ENCODE peak calls at places on chromosomes 4 and X, in four cellular contexts. C, Q, B and A are unnamed samples.

GRCh38 chr4:16707874-16708273 is 190.6 kb downstream of the LDB2 start:
- DNase-seq in C (peak), Q (no peak), B (no peak), A (no peak)

GRCh38 chr4:141350122-141350904 is 129.6 kb downstream of the ZNF330 start:
- DNase-seq in C (peak), Q (no peak), B (no peak), A (peak)

GRCh38 chrX:119604778-119605177 is 1.4 kb downstream of the NKRF start:
- DNase-seq in C (no peak), Q (no peak), B (no peak), A (no peak)

GRCh38 chrX:110146521-110146920 is 143.6 kb downstream of the TMEM164 start:
- DNase-seq in C (no peak), Q (no peak), B (no peak), A (peak)

GRCh38 chr4:114494257-114494803 is 104.3 kb upstream of the UGT8 start:
- DNase-seq in C (no peak), Q (no peak), B (no peak), A (no peak)

GRCh38 chrX:153055827-153056748 is at the start of gene PNMA3:
- DNase-seq in C (no peak), Q (no peak), B (no peak), A (no peak)

GRCh38 chrX:100447563-100448397 is 37.7 kb upstream of the PCDH19 start:
- DNase-seq in C (no peak), Q (no peak), B (peak), A (peak)

GRCh38 chrX:149521438-149521837 is 16.3 kb upstream of the IDS start:
- DNase-seq in C (no peak), Q (no peak), B (no peak), A (no peak)

GRCh38 chr4:89347363-89347762 is 39.8 kb upstream of the GPRIN3 start:
- DNase-seq in C (no peak), Q (no peak), B (no peak), A (no peak)

GRCh38 chr4:101604976-101605375 is 185.6 kb upstream of the BANK1 start:
- DNase-seq in C (no peak), Q (no peak), B (no peak), A (no peak)

GRCh38 chrX:4550018-4550417 is 836.6 kb upstream of the PRKX start:
- DNase-seq in C (no peak), Q (no peak), B (no peak), A (peak)

GRCh38 chr4:153013202-153013988 is 77.3 kb downstream of the FHDC1 start:
- DNase-seq in C (no peak), Q (no peak), B (no peak), A (no peak)

GRCh38 chr4:41569957-41570356 is 32.0 kb downstream of the LIMCH1 start:
- DNase-seq in C (no peak), Q (no peak), B (peak), A (no peak)

GRCh38 chrX:7242613-7243012 is 94.7 kb upstream of the PUDP start:
- DNase-seq in C (no peak), Q (no peak), B (no peak), A (no peak)

GRCh38 chr4:79247695-79248394 is 78.0 kb downstream of the NAA11 start:
- DNase-seq in C (no peak), Q (no peak), B (no peak), A (no peak)

GRCh38 chr4:73998040-73999011 is at the start of gene CXCL5:
- DNase-seq in C (no peak), Q (no peak), B (peak), A (no peak)

GRCh38 chr4:125760956-125761355 is 446.2 kb downstream of the FAT4 start:
- DNase-seq in C (no peak), Q (no peak), B (no peak), A (no peak)

GRCh38 chr4:39976141-39976944 is 1.4 kb downstream of the PDS5A start:
- DNase-seq in C (peak), Q (peak), B (peak), A (peak)

GRCh38 chrX:24412637-24413363 is 52.3 kb upstream of the PDK3 start:
- DNase-seq in C (no peak), Q (no peak), B (no peak), A (no peak)

GRCh38 chrX:40471965-40472648 is 108.7 kb upstream of the ATP6AP2 start:
- DNase-seq in C (peak), Q (no peak), B (no peak), A (peak)

GRCh38 chr4:139559692-139560091 is 3.7 kb upstream of the SETD7 start:
- DNase-seq in C (no peak), Q (no peak), B (no peak), A (no peak)

GRCh38 chr4:75030649-75031235 is 97.8 kb downstream of the PARM1 start:
- DNase-seq in C (no peak), Q (no peak), B (no peak), A (no peak)

GRCh38 chr4:26322349-26322748 is 1.5 kb downstream of the RBPJ start:
- DNase-seq in C (no peak), Q (no peak), B (no peak), A (no peak)

GRCh38 chr4:38132140-38132673 is 172.0 kb downstream of the PTTG2 start:
- DNase-seq in C (peak), Q (peak), B (no peak), A (peak)

GRCh38 chr4:181896609-181897008 is 346.6 kb upstream of the TENM3 start:
- DNase-seq in C (no peak), Q (no peak), B (no peak), A (no peak)

GRCh38 chr4:85475631-85476233 is 782 bp downstream of the ARHGAP24 start:
- DNase-seq in C (no peak), Q (no peak), B (peak), A (no peak)

GRCh38 chrX:56765816-56766553 is 36.9 kb downstream of the NBDY start:
- DNase-seq in C (no peak), Q (no peak), B (no peak), A (no peak)